ENCODE peak calls at places on chromosomes 12 and 14, in seven cellular contexts. S is A549; X is CD8-positive, alpha-beta memory T cell; V is neural progenitor cell; K is RWPE1; Q is MM.1S; C is psoas muscle. F is an unnamed sample.
A peak's percentile ranks its signal among the peaks of the same experiment; 100 is the strongest.

GRCh38 chr12:92561543-92561899 is 141.3 kb upstream of the PLEKHG7 start:
- DNase-seq in S (no peak), X (no peak), V (no peak), K (no peak), Q (no peak), C (no peak), F (peak; percentile 88)

GRCh38 chr12:121580959-121581680 is at the start of gene KDM2B:
- DNase-seq in S (no peak), X (peak; percentile 40), V (peak; percentile 62), K (no peak), Q (no peak), C (no peak), F (peak; percentile 40)

GRCh38 chr12:71686658-71687025 is 760 bp downstream of the TMEM19 start:
- DNase-seq in S (no peak), X (no peak), V (no peak), K (no peak), Q (no peak), C (no peak), F (no peak)

GRCh38 chr14:53591816-53592215 is 364.8 kb downstream of the BMP4 start:
- DNase-seq in S (no peak), X (no peak), V (no peak), K (no peak), Q (no peak), C (no peak), F (no peak)

GRCh38 chr12:66063976-66064375 is 66.6 kb downstream of the LLPH start:
- DNase-seq in S (no peak), X (no peak), V (no peak), K (no peak), Q (no peak), C (no peak), F (no peak)

GRCh38 chr12:26628234-26628633 is 204.8 kb downstream of the ITPR2 start:
- DNase-seq in S (no peak), X (no peak), V (no peak), K (peak; percentile 8), Q (no peak), C (no peak), F (no peak)

GRCh38 chr12:96421014-96421413 is 20.8 kb upstream of the CDK17 start:
- DNase-seq in S (no peak), X (no peak), V (no peak), K (no peak), Q (peak; percentile 53), C (no peak), F (no peak)

GRCh38 chr12:92570056-92570753 is 132.6 kb upstream of the PLEKHG7 start:
- DNase-seq in S (peak; percentile 57), X (peak; percentile 72), V (peak; percentile 89), K (peak; percentile 55), Q (peak; percentile 87), C (no peak), F (peak; percentile 87)

GRCh38 chr14:71647086-71647784 is 285.0 kb upstream of the RGS6 start:
- DNase-seq in S (no peak), X (no peak), V (peak; percentile 52), K (peak; percentile 55), Q (no peak), C (no peak), F (no peak)

GRCh38 chr14:55600784-55601561 is 21.0 kb downstream of the KTN1 start:
- DNase-seq in S (no peak), X (no peak), V (no peak), K (peak; percentile 52), Q (no peak), C (no peak), F (no peak)

GRCh38 chr14:54116972-54117371 is 160.3 kb upstream of the BMP4 start:
- DNase-seq in S (no peak), X (no peak), V (no peak), K (no peak), Q (no peak), C (no peak), F (peak; percentile 47)

GRCh38 chr12:122855985-122856831 is 21.0 kb downstream of the HIP1R start:
- DNase-seq in S (no peak), X (no peak), V (no peak), K (no peak), Q (no peak), C (no peak), F (no peak)

GRCh38 chr12:45667761-45668160 is 61.7 kb upstream of the ARID2 start:
- DNase-seq in S (no peak), X (no peak), V (no peak), K (no peak), Q (no peak), C (no peak), F (no peak)

GRCh38 chr12:80937391-80938238 is at the start of gene LIN7A:
- DNase-seq in S (peak; percentile 12), X (no peak), V (peak; percentile 73), K (no peak), Q (no peak), C (peak; percentile 29), F (peak; percentile 29)

GRCh38 chr12:132429932-132430643 is 59.9 kb upstream of the FBRSL1 start:
- DNase-seq in S (peak; percentile 45), X (peak; percentile 73), V (peak; percentile 86), K (peak; percentile 67), Q (peak; percentile 31), C (no peak), F (no peak)
- H3K27ac ChIP-seq in S (peak overlapping the region; percentile 30), X (no peak overlapping the region), V (no peak overlapping the region), K (peak overlapping the region; percentile 96), Q (no peak overlapping the region), C (no peak overlapping the region), F (no peak overlapping the region)

GRCh38 chr14:65095633-65096205 is 6.6 kb downstream of the MAX start:
- DNase-seq in S (no peak), X (no peak), V (no peak), K (no peak), Q (no peak), C (peak; percentile 55), F (peak; percentile 30)
- H3K27ac ChIP-seq in S (no peak overlapping the region), X (no peak overlapping the region), V (no peak overlapping the region), K (no peak overlapping the region), Q (no peak overlapping the region), C (peak overlapping the region; percentile 64), F (no peak overlapping the region)

GRCh38 chr14:51872396-51872795 is 12.0 kb downstream of the GNG2 start:
- DNase-seq in S (no peak), X (no peak), V (no peak), K (no peak), Q (no peak), C (no peak), F (no peak)

GRCh38 chr14:51869426-51870113 is 9.2 kb downstream of the GNG2 start:
- DNase-seq in S (no peak), X (no peak), V (no peak), K (no peak), Q (no peak), C (no peak), F (no peak)

GRCh38 chr14:51870620-51871019 is 10.2 kb downstream of the GNG2 start:
- DNase-seq in S (no peak), X (no peak), V (no peak), K (no peak), Q (no peak), C (no peak), F (no peak)

GRCh38 chr14:51873221-51873893 is 12.9 kb downstream of the GNG2 start:
- DNase-seq in S (peak; percentile 61), X (no peak), V (no peak), K (peak; percentile 81), Q (no peak), C (no peak), F (peak; percentile 94)

GRCh38 chr14:51871846-51872245 is 11.4 kb downstream of the GNG2 start:
- DNase-seq in S (no peak), X (no peak), V (no peak), K (no peak), Q (no peak), C (no peak), F (no peak)
- H3K27ac ChIP-seq in S (no peak overlapping the region), X (no peak overlapping the region), V (no peak overlapping the region), K (no peak overlapping the region), Q (no peak overlapping the region), C (no peak overlapping the region), F (no peak overlapping the region)

DNA sequence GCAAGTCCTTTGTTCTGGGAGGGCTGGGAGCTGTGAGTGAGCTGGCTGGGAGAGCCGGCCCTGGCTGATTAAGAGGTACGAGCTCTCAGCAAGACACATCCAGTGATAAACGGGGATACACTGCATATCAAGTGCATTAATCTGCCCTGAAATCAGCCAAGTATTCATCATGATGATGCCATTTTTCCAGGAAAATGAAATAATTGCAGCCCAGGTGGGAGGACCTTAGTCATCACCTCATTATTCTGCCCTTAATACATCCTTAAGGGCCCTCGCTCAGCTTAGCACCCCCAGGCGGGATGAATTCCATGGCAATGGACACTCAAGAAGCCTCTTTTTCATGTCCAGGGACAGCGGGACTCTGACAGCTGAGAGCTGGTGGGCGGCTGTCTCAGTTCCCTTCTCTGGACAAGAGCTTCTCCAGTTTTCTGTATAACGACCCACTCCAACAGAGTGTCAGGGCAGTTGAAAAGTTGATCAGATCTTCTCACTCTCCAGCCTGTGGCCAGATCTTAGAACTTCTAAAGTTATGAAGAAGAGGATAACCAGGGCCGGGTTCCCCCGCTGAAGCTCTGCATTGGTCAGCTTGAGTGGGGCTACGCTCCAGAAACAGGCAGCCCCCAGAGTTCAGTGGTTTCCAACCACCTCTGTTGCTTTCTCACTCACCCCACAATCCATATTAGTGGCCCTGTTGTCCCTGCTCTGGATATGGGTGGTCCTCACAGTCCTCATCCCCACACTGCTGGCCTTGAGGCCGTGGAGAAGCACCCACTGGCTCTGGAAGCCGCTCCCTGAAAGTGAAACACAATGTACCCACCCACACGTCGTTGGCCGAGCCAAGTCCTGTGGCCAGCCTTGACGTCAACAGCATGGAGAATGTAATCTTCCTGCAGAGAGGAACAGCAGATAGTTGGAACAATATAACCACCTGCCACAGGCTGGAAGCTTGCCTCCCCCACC is 306.2 kb upstream of the DIO3 start:
- DNase-seq in S (no peak), X (no peak), V (no peak), K (no peak), Q (no peak), C (peak; percentile 62), F (no peak)
- H3K27ac ChIP-seq in S (no peak overlapping the region), X (no peak overlapping the region), V (no peak overlapping the region), K (no peak overlapping the region), Q (no peak overlapping the region), C (no peak overlapping the region), F (no peak overlapping the region)

GRCh38 chr12:50569321-50569720 is 64.5 kb downstream of the DIP2B start:
- DNase-seq in S (no peak), X (no peak), V (peak; percentile 47), K (no peak), Q (no peak), C (no peak), F (no peak)
- H3K27ac ChIP-seq in S (peak overlapping the region; percentile 85), X (no peak overlapping the region), V (peak overlapping the region; percentile 86), K (no peak overlapping the region), Q (no peak overlapping the region), C (no peak overlapping the region), F (no peak overlapping the region)

GRCh38 chr12:58728397-58728796 is 191.9 kb downstream of the LRIG3 start:
- DNase-seq in S (no peak), X (no peak), V (no peak), K (peak; percentile 16), Q (no peak), C (no peak), F (peak; percentile 13)
- H3K27ac ChIP-seq in S (no peak overlapping the region), X (no peak overlapping the region), V (no peak overlapping the region), K (no peak overlapping the region), Q (no peak overlapping the region), C (no peak overlapping the region), F (no peak overlapping the region)

DNA sequence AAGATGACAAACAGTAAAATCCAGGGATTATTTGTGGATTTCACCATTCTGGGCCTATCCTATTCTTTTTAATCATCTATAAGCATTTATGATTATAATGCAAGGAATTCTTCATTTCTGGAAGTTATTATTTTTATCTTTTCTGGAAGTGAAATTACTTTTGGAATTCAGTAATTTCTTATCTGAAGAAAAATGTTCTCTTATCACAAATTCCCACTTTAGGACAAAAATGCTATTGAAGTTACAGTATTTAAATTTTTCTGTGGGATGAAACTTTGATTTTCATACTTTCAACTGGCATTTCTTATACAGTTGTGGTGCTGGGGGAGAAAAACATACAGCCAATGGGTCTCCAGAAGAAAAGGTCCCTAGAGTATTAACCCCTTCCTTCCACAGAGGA is 96.0 kb downstream of the CAND1 start:
- DNase-seq in S (no peak), X (no peak), V (no peak), K (no peak), Q (no peak), C (no peak), F (no peak)
- H3K27ac ChIP-seq in S (no peak overlapping the region), X (no peak overlapping the region), V (no peak overlapping the region), K (no peak overlapping the region), Q (no peak overlapping the region), C (no peak overlapping the region), F (no peak overlapping the region)

F was measured in brain microvascular endothelial cell.